ENCODE peak calls at places on chromosomes 11 and 22, in five cellular contexts. A is AG09309, Q is mesothelial cell of epicardium, Y is astrocyte of the spinal cord, P is H9. B is an unnamed sample.

GRCh38 chr11:90250970-90251369 is 28.1 kb upstream of the CHORDC1 start:
- DNase-seq in Q (no peak), A (no peak), Y (no peak), P (no peak), B (no peak)

GRCh38 chr11:70443043-70444030 is 45.0 kb downstream of the CTTN start:
- DNase-seq in A (no peak), Y (no peak), P (no peak), Q (no peak), B (no peak)

GRCh38 chr22:37244922-37245722 is 1.1 kb upstream of the RAC2 start:
- DNase-seq in Q (no peak), A (no peak), P (no peak), Y (no peak), B (no peak)

GRCh38 chr11:12029738-12030363 is 21.4 kb upstream of the DKK3 start:
- DNase-seq in Q (no peak), A (no peak), P (no peak), Y (no peak), B (no peak)

GRCh38 chr11:22432331-22433065 is 94.3 kb downstream of the SLC17A6 start:
- DNase-seq in Q (no peak), Y (peak; percentile 58), P (peak; percentile 71), A (no peak), B (no peak)

GRCh38 chr22:22931557-22932270 is 44.1 kb downstream of the IGLL5 start:
- DNase-seq in A (no peak), Y (no peak), P (no peak), Q (no peak), B (no peak)

GRCh38 chr22:38930512-38930911 is 26.9 kb upstream of the APOBEC3A start:
- DNase-seq in A (no peak), Q (no peak), Y (no peak), P (no peak), B (no peak)

GRCh38 chr11:134360050-134360835 is 28.5 kb downstream of the GLB1L2 start:
- DNase-seq in Q (peak; percentile 97), Y (peak; percentile 43), P (peak; percentile 95), A (no peak), B (peak; percentile 26)

GRCh38 chr22:43297246-43298061 is 45.7 kb downstream of the SCUBE1 start:
- DNase-seq in A (no peak), P (no peak), Q (no peak), Y (no peak), B (no peak)

GRCh38 chr11:2547806-2548205 is 103.0 kb downstream of the KCNQ1 start:
- DNase-seq in Q (no peak), P (no peak), Y (no peak), A (no peak), B (no peak)

GRCh38 chr22:47842119-47842518 is 1079.7 kb downstream of the TBC1D22A start:
- DNase-seq in Y (no peak), Q (no peak), A (no peak), P (peak; percentile 46), B (no peak)
- TF ChIP-seq CTCF in Y (no peak), Q (no peak), A (no peak), P (peak; percentile 38), B (no peak)

GRCh38 chr22:29292379-29292778 is 14.1 kb upstream of the GAS2L1 start:
- DNase-seq in Q (no peak), P (no peak), Y (no peak), A (no peak), B (no peak)

GRCh38 chr22:29284196-29284595 is 16.1 kb downstream of the EWSR1 start:
- DNase-seq in Q (no peak), Y (no peak), A (no peak), P (no peak), B (no peak)

GRCh38 chr22:29291215-29291614 is 15.2 kb upstream of the GAS2L1 start:
- DNase-seq in A (no peak), Q (no peak), Y (no peak), P (no peak), B (no peak)

GRCh38 chr22:29288837-29289236 is 17.6 kb upstream of the GAS2L1 start:
- DNase-seq in Q (no peak), P (no peak), Y (no peak), A (no peak), B (no peak)

GRCh38 chr22:29290061-29290460 is 16.4 kb upstream of the GAS2L1 start:
- DNase-seq in A (no peak), Q (no peak), P (no peak), Y (no peak), B (no peak)
- TF ChIP-seq CTCF in A (no peak), Q (no peak), P (no peak), Y (no peak), B (no peak)

GRCh38 chr11:43138621-43139140 is 173.1 kb upstream of the API5 start:
- DNase-seq in P (no peak), A (no peak), Y (no peak), Q (no peak), B (no peak)
- TF ChIP-seq CTCF in P (no peak), A (no peak), Y (no peak), Q (no peak), B (no peak)

DNA sequence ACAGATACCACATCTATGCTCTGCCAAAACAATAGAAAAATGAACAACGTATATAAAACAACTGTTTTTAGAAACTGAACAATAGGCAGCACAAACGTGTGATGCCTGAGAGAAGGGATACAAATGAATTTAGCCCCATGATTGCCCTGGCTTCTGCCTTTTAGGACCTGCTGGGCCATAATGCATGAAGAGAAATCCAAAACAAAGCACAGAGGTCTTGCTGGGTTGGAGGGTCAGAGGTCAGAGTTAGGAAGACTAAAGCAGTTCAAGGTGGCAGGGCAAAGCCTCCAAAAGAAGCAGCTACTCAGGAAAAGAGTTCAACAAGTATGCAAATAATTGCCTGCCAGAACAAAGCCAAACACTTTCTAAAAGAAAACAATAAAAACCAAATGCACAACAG is 138.5 kb downstream of the TTC28 start:
- DNase-seq in Y (no peak), P (no peak), Q (no peak), A (no peak), B (no peak)
- TF ChIP-seq CTCF in Y (no peak), P (no peak), Q (no peak), A (no peak), B (no peak)

DNA sequence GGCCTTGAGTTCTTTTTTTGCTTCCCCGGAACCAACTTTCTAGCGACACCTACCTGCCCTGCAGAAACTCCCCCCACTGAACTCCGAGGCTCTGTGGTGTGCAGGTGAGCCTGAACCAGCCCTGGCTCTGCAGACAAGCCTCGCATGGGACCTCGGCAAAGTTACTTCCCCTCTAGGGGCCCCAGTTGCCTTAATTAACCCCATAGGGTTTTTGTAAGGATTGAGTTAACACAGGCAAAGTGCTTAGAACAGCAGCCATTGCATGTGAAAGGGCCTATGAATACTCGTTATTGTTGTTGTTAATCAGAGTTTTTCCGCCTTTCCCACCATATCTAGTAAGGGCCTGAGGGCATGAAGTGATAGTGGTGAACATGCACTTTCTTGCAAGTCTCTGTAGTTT is 12.6 kb upstream of the SYT13 start:
- DNase-seq in Q (no peak), Y (no peak), A (no peak), P (peak; percentile 85), B (no peak)
- TF ChIP-seq CTCF in Q (no peak), Y (no peak), A (no peak), P (peak; percentile 47), B (no peak)

GRCh38 chr11:62147545-62147944 is 23.7 kb downstream of the INCENP start:
- DNase-seq in A (no peak), Q (no peak), Y (no peak), P (peak; percentile 29), B (no peak)
- TF ChIP-seq CTCF in A (no peak), Q (no peak), Y (no peak), P (no peak), B (no peak)

GRCh38 chr11:62498492-62499286 is 47.9 kb downstream of the AHNAK start:
- DNase-seq in P (no peak), A (no peak), Y (no peak), Q (no peak), B (no peak)

GRCh38 chr11:62500066-62501035 is 46.3 kb downstream of the AHNAK start:
- DNase-seq in A (no peak), Y (no peak), Q (no peak), P (peak; percentile 67), B (no peak)

GRCh38 chr11:62494246-62494645 is 52.4 kb downstream of the AHNAK start:
- DNase-seq in A (no peak), P (no peak), Y (no peak), Q (no peak), B (no peak)

GRCh38 chr11:62496676-62497075 is 49.9 kb downstream of the AHNAK start:
- DNase-seq in Q (no peak), P (no peak), Y (no peak), A (no peak), B (no peak)

GRCh38 chr11:62497132-62497915 is 49.3 kb downstream of the AHNAK start:
- DNase-seq in Y (peak; percentile 52), P (peak; percentile 65), A (no peak), Q (no peak), B (no peak)
- TF ChIP-seq CTCF in Y (no peak), P (peak; percentile 65), A (peak; percentile 33), Q (no peak), B (no peak)

GRCh38 chr11:56624661-56625110 is 10.0 kb upstream of the OR5M1 start:
- DNase-seq in P (no peak), A (peak; percentile 10), Y (peak; percentile 13), Q (no peak), B (no peak)
- TF ChIP-seq CTCF in P (peak; percentile 82), A (peak; percentile 33), Y (no peak), Q (peak; percentile 35), B (no peak)